ENCODE peak calls at places on chromosome 21, in four cellular contexts. One of them, this sample, is unnamed.

GRCh38 chr21:45981641-45982255 is at the start of gene COL6A1:
- DNase-seq in NCI-H1436: peak
- DNase-seq in fibroblast of mammary gland: peak
- DNase-seq in HTR-8/SVneo: peak
- DNase-seq in this sample: peak

GRCh38 chr21:43196789-43197188 is 28.0 kb downstream of the CRYAA start:
- DNase-seq in HTR-8/SVneo: no peak
- DNase-seq in NCI-H1436: no peak
- DNase-seq in fibroblast of mammary gland: peak
- DNase-seq in this sample: no peak

GRCh38 chr21:46098303-46099141 is 610 bp downstream of the COL6A2 start:
- DNase-seq in fibroblast of mammary gland: peak
- DNase-seq in NCI-H1436: no peak
- DNase-seq in HTR-8/SVneo: no peak
- DNase-seq in this sample: peak

GRCh38 chr21:42632771-42633690 is 20.4 kb upstream of the PDE9A start:
- DNase-seq in fibroblast of mammary gland: no peak
- DNase-seq in HTR-8/SVneo: no peak
- DNase-seq in NCI-H1436: no peak
- DNase-seq in this sample: no peak

GRCh38 chr21:43675871-43676270 is 16.5 kb downstream of the RRP1B start:
- DNase-seq in NCI-H1436: no peak
- DNase-seq in HTR-8/SVneo: no peak
- DNase-seq in fibroblast of mammary gland: no peak
- DNase-seq in this sample: no peak

GRCh38 chr21:34345892-34346291 is 17.9 kb upstream of the KCNE2 start:
- DNase-seq in fibroblast of mammary gland: no peak
- DNase-seq in HTR-8/SVneo: no peak
- DNase-seq in NCI-H1436: no peak
- DNase-seq in this sample: peak

GRCh38 chr21:45021428-45022347 is 52.7 kb upstream of the ADARB1 start:
- DNase-seq in HTR-8/SVneo: no peak
- DNase-seq in NCI-H1436: no peak
- DNase-seq in fibroblast of mammary gland: no peak
- DNase-seq in this sample: no peak

GRCh38 chr21:30243691-30244090 is 27.8 kb upstream of the CLDN8 start:
- DNase-seq in NCI-H1436: no peak
- DNase-seq in fibroblast of mammary gland: no peak
- DNase-seq in HTR-8/SVneo: no peak
- DNase-seq in this sample: no peak

This sample was measured in EH.